ENCODE peak calls at places on chromosome 17, in four cellular contexts. D, M, K and L are unnamed samples.

GRCh38 chr17:60158751-60159478 is 9.1 kb downstream of the CA4 start:
- DNase-seq in D (no peak), M (peak; percentile 74), K (no peak), L (no peak)

GRCh38 chr17:37848690-37849616 is 75.3 kb upstream of the TBC1D3K start:
- DNase-seq in D (no peak), K (no peak), M (no peak), L (no peak)

GRCh38 chr17:63646492-63646815 is 24.2 kb downstream of the MAP3K3 start:
- DNase-seq in M (no peak), D (no peak), K (no peak), L (no peak)

GRCh38 chr17:66947311-66947710 is 17.2 kb upstream of the CACNG4 start:
- DNase-seq in D (no peak), K (no peak), M (no peak), L (no peak)

GRCh38 chr17:17056167-17056562 is 13.9 kb downstream of the MPRIP start:
- DNase-seq in M (peak; percentile 24), D (no peak), K (no peak), L (peak; percentile 84)

GRCh38 chr17:36592316-36592710 is 634 bp downstream of the DHRS11 start:
- DNase-seq in K (peak; percentile 23), M (peak; percentile 76), D (no peak), L (no peak)

GRCh38 chr17:74647871-74648672 is 24.5 kb upstream of the CD300E start:
- DNase-seq in D (no peak), K (no peak), M (no peak), L (no peak)

GRCh38 chr17:65495255-65496060 is 66.0 kb downstream of the AXIN2 start:
- DNase-seq in K (no peak), D (no peak), M (peak; percentile 97), L (no peak)

GRCh38 chr17:79937981-79938695 is 97.5 kb downstream of the TBC1D16 start:
- DNase-seq in K (peak; percentile 28), D (no peak), M (no peak), L (no peak)

GRCh38 chr17:42436401-42436800 is 13.3 kb upstream of the CAVIN1 start:
- DNase-seq in M (no peak), K (no peak), D (peak; percentile 71), L (no peak)

GRCh38 chr17:5843366-5844026 is 226.7 kb upstream of the WSCD1 start:
- DNase-seq in D (no peak), K (no peak), M (peak; percentile 20), L (no peak)

GRCh38 chr17:55414983-55415382 is 6.7 kb downstream of the MMD start:
- DNase-seq in D (no peak), K (no peak), M (no peak), L (no peak)

GRCh38 chr17:55417411-55418268 is 4.0 kb downstream of the MMD start:
- DNase-seq in K (no peak), M (no peak), D (no peak), L (no peak)

GRCh38 chr17:55413825-55414489 is 7.7 kb downstream of the MMD start:
- DNase-seq in D (no peak), M (no peak), K (no peak), L (no peak)

GRCh38 chr17:55416470-55417052 is 5.1 kb downstream of the MMD start:
- DNase-seq in D (no peak), M (no peak), K (no peak), L (no peak)

GRCh38 chr17:55416000-55416399 is 5.6 kb downstream of the MMD start:
- DNase-seq in K (no peak), D (no peak), M (no peak), L (no peak)
- TF ChIP-seq CTCF in K (peak; percentile 6), D (no peak), M (no peak), L (no peak)

GRCh38 chr17:70901870-70902269 is 732.5 kb downstream of the KCNJ2 start:
- DNase-seq in K (no peak), D (no peak), M (no peak), L (no peak)
- TF ChIP-seq CTCF in K (no peak), D (no peak), M (no peak), L (no peak)

GRCh38 chr17:11757796-11758195 is 159.5 kb downstream of the DNAH9 start:
- DNase-seq in M (no peak), D (no peak), K (no peak), L (no peak)
- TF ChIP-seq CTCF in M (no peak), D (no peak), K (no peak), L (no peak)

GRCh38 chr17:80978499-80979497 is 12.8 kb upstream of the CHMP6 start:
- DNase-seq in M (no peak), K (no peak), D (no peak), L (no peak)

GRCh38 chr17:80977172-80977571 is 14.5 kb upstream of the CHMP6 start:
- DNase-seq in K (no peak), D (no peak), M (no peak), L (no peak)

GRCh38 chr17:80980397-80981061 is 11.1 kb upstream of the CHMP6 start:
- DNase-seq in D (no peak), M (no peak), K (no peak), L (no peak)

GRCh38 chr17:80979547-80980378 is 11.9 kb upstream of the CHMP6 start:
- DNase-seq in D (no peak), K (peak; percentile 13), M (no peak), L (no peak)

DNA sequence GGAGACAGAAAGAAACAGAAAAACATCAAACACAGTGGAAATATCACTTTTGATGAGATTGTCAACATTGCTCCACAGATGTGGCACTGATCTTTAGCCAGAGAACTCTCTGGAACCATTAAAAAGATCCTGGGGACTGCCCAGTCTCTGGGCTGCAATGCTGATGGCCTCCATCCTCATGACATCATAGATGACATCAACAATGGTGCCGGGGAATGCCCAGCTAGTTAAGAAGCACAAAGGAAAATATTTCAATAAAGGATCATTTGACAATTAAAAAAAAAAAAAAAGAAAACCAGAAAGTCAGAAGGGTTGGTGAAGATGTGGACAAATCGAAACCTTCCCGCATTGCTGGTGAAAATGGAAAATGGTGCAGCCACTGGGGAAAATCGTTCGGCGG is 14.9 kb upstream of the CHMP6 start:
- DNase-seq in D (no peak), K (no peak), M (no peak), L (no peak)
- TF ChIP-seq CTCF in D (no peak), K (no peak), M (no peak), L (no peak)

GRCh38 chr17:83069571-83069906 is 9.9 kb upstream of the METRNL start:
- DNase-seq in M (no peak), K (no peak), D (no peak), L (no peak)

GRCh38 chr17:83067071-83067717 is 12.2 kb upstream of the METRNL start:
- DNase-seq in D (peak; percentile 11), M (peak; percentile 30), K (peak; percentile 7), L (peak; percentile 48)

GRCh38 chr17:83065660-83066542 is 13.5 kb upstream of the METRNL start:
- DNase-seq in D (peak; percentile 9), K (peak; percentile 3), M (no peak), L (peak; percentile 39)

GRCh38 chr17:83068641-83069570 is 10.5 kb upstream of the METRNL start:
- DNase-seq in K (peak; percentile 11), M (no peak), D (no peak), L (no peak)

GRCh38 chr17:83067718-83068261 is 11.6 kb upstream of the METRNL start:
- DNase-seq in D (no peak), M (no peak), K (no peak), L (no peak)
- TF ChIP-seq CTCF in D (no peak), M (peak; percentile 32), K (no peak), L (no peak)

GRCh38 chr17:19567216-19568015 is 33.8 kb downstream of the SLC47A1 start:
- DNase-seq in K (no peak), M (peak; percentile 50), D (no peak), L (no peak)
- TF ChIP-seq CTCF in K (no peak), M (peak; percentile 50), D (no peak), L (no peak)